ENCODE peak calls at places on chromosomes 11 and 22, in four cellular contexts. Z, S, I and B are unnamed samples.

GRCh38 chr11:4433852-4434251 is 15.2 kb upstream of the OR52K2 start:
- DNase-seq in Z (no peak), I (no peak), S (no peak), B (no peak)

GRCh38 chr22:50727678-50728522 is 10.1 kb upstream of the ACR start:
- DNase-seq in I (no peak), S (no peak), Z (no peak), B (no peak)

GRCh38 chr22:45226681-45227186 is 14.0 kb downstream of the KIAA0930 start:
- DNase-seq in I (no peak), S (peak), Z (no peak), B (no peak)

GRCh38 chr11:6219359-6219758 is 14.0 kb downstream of the C11orf42 start:
- DNase-seq in S (no peak), Z (no peak), I (peak), B (no peak)

GRCh38 chr11:64123102-64123434 is 42.8 kb downstream of the MACROD1 start:
- DNase-seq in Z (no peak), S (no peak), I (no peak), B (no peak)

GRCh38 chr11:64262271-64263002 is 11.1 kb downstream of the PLCB3 start:
- DNase-seq in S (no peak), I (no peak), Z (no peak), B (no peak)

GRCh38 chr11:623349-623869 is 1.3 kb downstream of the CDHR5 start:
- DNase-seq in Z (no peak), I (no peak), S (no peak), B (no peak)

GRCh38 chr11:3171931-3172560 is 6.9 kb upstream of the OSBPL5 start:
- DNase-seq in Z (no peak), I (no peak), S (no peak), B (no peak)

GRCh38 chr11:65932558-65932919 is 12.7 kb upstream of the TSGA10IP start:
- DNase-seq in I (no peak), Z (no peak), S (peak), B (no peak)

GRCh38 chr11:9590717-9591116 is 17.2 kb downstream of the WEE1 start:
- DNase-seq in I (no peak), Z (no peak), S (no peak), B (no peak)

GRCh38 chr11:112453601-112454577 is 193.2 kb upstream of the PLET1 start:
- DNase-seq in Z (peak), I (peak), S (peak), B (peak)
- TF ChIP-seq CTCF in Z (peak), I (peak), S (peak), B (peak)

GRCh38 chr11:132186193-132186592 is 815.8 kb downstream of the NTM start:
- DNase-seq in Z (no peak), S (no peak), I (no peak), B (no peak)

GRCh38 chr11:132187814-132188213 is 817.4 kb downstream of the NTM start:
- DNase-seq in I (no peak), S (no peak), Z (no peak), B (no peak)

GRCh38 chr11:132184079-132184478 is 813.7 kb downstream of the NTM start:
- DNase-seq in S (no peak), I (no peak), Z (no peak), B (no peak)

GRCh38 chr11:132187391-132187790 is 817.0 kb downstream of the NTM start:
- DNase-seq in S (no peak), Z (no peak), I (no peak), B (no peak)

GRCh38 chr11:132186699-132187098 is 816.3 kb downstream of the NTM start:
- DNase-seq in S (peak), Z (no peak), I (peak), B (no peak)
- TF ChIP-seq CTCF in S (peak), Z (peak), I (peak), B (peak)

DNA sequence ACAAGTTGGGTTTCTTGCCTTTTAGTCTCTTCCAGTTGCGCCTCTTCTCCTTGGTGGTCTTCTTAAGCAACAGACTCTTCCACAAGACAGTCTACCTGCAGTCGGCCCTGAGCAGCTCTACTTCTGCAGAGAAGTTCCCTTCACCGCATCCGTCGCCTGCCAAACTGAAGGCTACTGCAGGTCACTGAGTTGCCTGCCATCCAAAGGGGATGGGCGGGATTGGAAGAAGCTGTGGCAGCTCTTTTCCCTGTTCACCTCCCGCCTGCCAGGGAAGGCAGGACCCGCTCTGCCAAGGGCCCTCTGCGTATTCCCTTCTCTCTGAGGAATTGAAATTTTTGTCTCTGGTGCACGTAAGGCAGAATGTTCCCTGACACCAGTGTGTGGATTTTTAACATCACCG is 9.2 kb upstream of the STT3A start:
- DNase-seq in S (no peak), Z (no peak), I (no peak), B (no peak)
- TF ChIP-seq CTCF in S (no peak), Z (no peak), I (no peak), B (no peak)

GRCh38 chr11:123593570-123593969 is 60.9 kb downstream of the SCN3B start:
- DNase-seq in S (no peak), Z (no peak), I (no peak), B (no peak)

GRCh38 chr11:123597859-123598258 is 56.6 kb downstream of the SCN3B start:
- DNase-seq in S (no peak), Z (no peak), I (no peak), B (no peak)

GRCh38 chr11:123594921-123595320 is 59.5 kb downstream of the SCN3B start:
- DNase-seq in S (no peak), Z (no peak), I (no peak), B (no peak)

GRCh38 chr11:123590296-123590912 is 64.0 kb downstream of the SCN3B start:
- DNase-seq in I (peak), Z (no peak), S (no peak), B (no peak)

GRCh38 chr11:123594188-123594901 is 60.1 kb downstream of the SCN3B start:
- DNase-seq in I (no peak), Z (no peak), S (no peak), B (no peak)
- TF ChIP-seq CTCF in I (no peak), Z (no peak), S (no peak), B (no peak)